ENCODE peak calls at places on chromosomes 1 and 21, in eight cellular contexts. One of them, this sample, is unnamed. For H4K20me1, the result is how much of the 10 kb centered on the place peaks cover.

GRCh38 chr1:183180634-183181056 is 5.4 kb upstream of the LAMC2 start:
- DNase-seq in neural progenitor cell: no peak
- DNase-seq in PC-3: peak
- DNase-seq in HCT116: no peak
- DNase-seq in GM23338: peak
- DNase-seq in hepatocyte: peak
- DNase-seq in MM.1S: no peak
- DNase-seq in SK-N-SH: peak
- DNase-seq in this sample: no peak

GRCh38 chr1:59061876-59062275 is 235.0 kb upstream of the FGGY start:
- DNase-seq in neural progenitor cell: no peak
- DNase-seq in SK-N-SH: no peak
- DNase-seq in HCT116: peak
- DNase-seq in GM23338: no peak
- DNase-seq in MM.1S: no peak
- DNase-seq in PC-3: peak
- DNase-seq in hepatocyte: peak
- DNase-seq in this sample: peak

GRCh38 chr1:4830756-4831155 is 176.3 kb downstream of the AJAP1 start:
- DNase-seq in MM.1S: no peak
- DNase-seq in hepatocyte: no peak
- DNase-seq in SK-N-SH: no peak
- DNase-seq in GM23338: no peak
- DNase-seq in PC-3: no peak
- DNase-seq in HCT116: no peak
- DNase-seq in neural progenitor cell: no peak
- DNase-seq in this sample: no peak

GRCh38 chr1:112143871-112144441 is 154.5 kb upstream of the KCND3 start:
- DNase-seq in PC-3: no peak
- DNase-seq in GM23338: no peak
- DNase-seq in neural progenitor cell: no peak
- DNase-seq in hepatocyte: no peak
- DNase-seq in SK-N-SH: no peak
- DNase-seq in HCT116: no peak
- DNase-seq in MM.1S: no peak
- DNase-seq in this sample: no peak

GRCh38 chr21:18384771-18385170 is 18.8 kb downstream of the TMPRSS15 start:
- DNase-seq in HCT116: no peak
- DNase-seq in neural progenitor cell: peak
- DNase-seq in PC-3: peak
- DNase-seq in MM.1S: peak
- DNase-seq in hepatocyte: peak
- DNase-seq in SK-N-SH: peak
- DNase-seq in GM23338: peak
- DNase-seq in this sample: peak

GRCh38 chr1:109625176-109625575 is 5.5 kb downstream of the AMPD2 start:
- DNase-seq in MM.1S: no peak
- DNase-seq in PC-3: no peak
- DNase-seq in SK-N-SH: peak
- DNase-seq in hepatocyte: no peak
- DNase-seq in HCT116: no peak
- DNase-seq in neural progenitor cell: no peak
- DNase-seq in GM23338: no peak
- DNase-seq in this sample: no peak

GRCh38 chr21:25496825-25497482 is 110.3 kb downstream of the MRPL39 start:
- DNase-seq in HCT116: no peak
- DNase-seq in PC-3: no peak
- DNase-seq in neural progenitor cell: no peak
- DNase-seq in SK-N-SH: no peak
- DNase-seq in MM.1S: no peak
- DNase-seq in GM23338: no peak
- DNase-seq in hepatocyte: no peak
- DNase-seq in this sample: no peak

GRCh38 chr1:162391790-162392563 is 10.4 kb downstream of the C1orf226 start:
- DNase-seq in HCT116: peak
- DNase-seq in hepatocyte: peak
- DNase-seq in MM.1S: peak
- DNase-seq in SK-N-SH: peak
- DNase-seq in neural progenitor cell: peak
- DNase-seq in PC-3: peak
- DNase-seq in GM23338: peak
- DNase-seq in this sample: peak

GRCh38 chr1:91754348-91754747 is 131.6 kb downstream of the TGFBR3 start:
- DNase-seq in hepatocyte: no peak
- DNase-seq in SK-N-SH: no peak
- DNase-seq in GM23338: no peak
- DNase-seq in HCT116: no peak
- DNase-seq in PC-3: peak
- DNase-seq in neural progenitor cell: no peak
- DNase-seq in MM.1S: no peak
- DNase-seq in this sample: no peak

GRCh38 chr1:64920936-64921589 is 45.3 kb downstream of the JAK1 start:
- DNase-seq in SK-N-SH: peak
- DNase-seq in neural progenitor cell: no peak
- DNase-seq in GM23338: no peak
- DNase-seq in hepatocyte: no peak
- DNase-seq in PC-3: peak
- DNase-seq in MM.1S: no peak
- DNase-seq in HCT116: no peak
- DNase-seq in this sample: no peak

GRCh38 chr1:67724928-67725560 is 40.0 kb downstream of the GADD45A start:
- DNase-seq in SK-N-SH: no peak
- DNase-seq in MM.1S: no peak
- DNase-seq in neural progenitor cell: no peak
- DNase-seq in HCT116: no peak
- DNase-seq in hepatocyte: no peak
- DNase-seq in PC-3: peak
- DNase-seq in GM23338: no peak
- DNase-seq in this sample: no peak

GRCh38 chr21:33890187-33890586 is 25.4 kb downstream of the ATP5PO start:
- DNase-seq in PC-3: no peak
- DNase-seq in hepatocyte: no peak
- DNase-seq in HCT116: no peak
- DNase-seq in MM.1S: no peak
- DNase-seq in SK-N-SH: no peak
- DNase-seq in GM23338: no peak
- DNase-seq in neural progenitor cell: no peak
- DNase-seq in this sample: no peak

GRCh38 chr1:85495556-85495955 is 30.6 kb upstream of the DDAH1 start:
- DNase-seq in hepatocyte: no peak
- DNase-seq in neural progenitor cell: no peak
- DNase-seq in PC-3: peak
- DNase-seq in SK-N-SH: no peak
- DNase-seq in GM23338: no peak
- DNase-seq in MM.1S: no peak
- DNase-seq in HCT116: peak
- DNase-seq in this sample: no peak

GRCh38 chr1:219661464-219662092 is 48.7 kb upstream of the ZC3H11B start:
- DNase-seq in SK-N-SH: no peak
- DNase-seq in GM23338: no peak
- DNase-seq in PC-3: peak
- DNase-seq in hepatocyte: no peak
- DNase-seq in HCT116: no peak
- DNase-seq in neural progenitor cell: no peak
- DNase-seq in MM.1S: no peak
- DNase-seq in this sample: no peak

GRCh38 chr21:34878501-34878900 is 170.6 kb downstream of the RUNX1 start:
- DNase-seq in neural progenitor cell: no peak
- DNase-seq in SK-N-SH: no peak
- DNase-seq in hepatocyte: no peak
- DNase-seq in PC-3: peak
- DNase-seq in HCT116: no peak
- DNase-seq in GM23338: no peak
- DNase-seq in MM.1S: no peak
- DNase-seq in this sample: no peak

GRCh38 chr21:25456672-25457071 is 150.6 kb downstream of the MRPL39 start:
- DNase-seq in HCT116: no peak
- DNase-seq in neural progenitor cell: no peak
- DNase-seq in GM23338: no peak
- DNase-seq in PC-3: peak
- DNase-seq in hepatocyte: no peak
- DNase-seq in MM.1S: no peak
- DNase-seq in SK-N-SH: no peak
- DNase-seq in this sample: no peak

DNA sequence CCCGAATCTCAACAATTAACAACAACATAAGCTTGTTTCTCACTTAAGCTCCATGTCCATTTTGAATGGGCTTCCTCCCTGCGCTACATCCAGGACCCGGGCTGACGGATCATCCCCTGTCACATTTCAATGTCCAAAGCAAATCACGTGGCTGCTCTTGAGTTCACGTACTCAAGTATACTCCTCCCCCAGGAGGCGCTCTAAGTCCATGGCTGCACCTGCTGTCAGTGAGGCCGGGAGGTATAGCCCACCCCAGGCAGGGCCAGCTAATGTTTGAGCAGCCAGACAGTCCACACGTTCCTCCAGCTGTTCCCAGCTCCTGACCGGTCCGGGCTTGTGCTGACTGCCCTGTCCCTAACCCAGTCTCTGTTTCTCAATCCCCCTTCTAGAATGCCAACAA is 220.8 kb downstream of the SLC35F3 start:
- DNase-seq in SK-N-SH: peak
- DNase-seq in PC-3: peak
- DNase-seq in MM.1S: peak
- DNase-seq in neural progenitor cell: peak
- DNase-seq in GM23338: peak
- DNase-seq in hepatocyte: peak
- DNase-seq in HCT116: no peak
- DNase-seq in this sample: peak
- TF ChIP-seq CTCF in SK-N-SH: peak
- TF ChIP-seq CTCF in PC-3: peak
- TF ChIP-seq CTCF in MM.1S: peak
- TF ChIP-seq CTCF in neural progenitor cell: peak
- TF ChIP-seq CTCF in GM23338: peak
- TF ChIP-seq CTCF in hepatocyte: peak
- TF ChIP-seq CTCF in HCT116: peak
- TF ChIP-seq CTCF in this sample: peak

DNA sequence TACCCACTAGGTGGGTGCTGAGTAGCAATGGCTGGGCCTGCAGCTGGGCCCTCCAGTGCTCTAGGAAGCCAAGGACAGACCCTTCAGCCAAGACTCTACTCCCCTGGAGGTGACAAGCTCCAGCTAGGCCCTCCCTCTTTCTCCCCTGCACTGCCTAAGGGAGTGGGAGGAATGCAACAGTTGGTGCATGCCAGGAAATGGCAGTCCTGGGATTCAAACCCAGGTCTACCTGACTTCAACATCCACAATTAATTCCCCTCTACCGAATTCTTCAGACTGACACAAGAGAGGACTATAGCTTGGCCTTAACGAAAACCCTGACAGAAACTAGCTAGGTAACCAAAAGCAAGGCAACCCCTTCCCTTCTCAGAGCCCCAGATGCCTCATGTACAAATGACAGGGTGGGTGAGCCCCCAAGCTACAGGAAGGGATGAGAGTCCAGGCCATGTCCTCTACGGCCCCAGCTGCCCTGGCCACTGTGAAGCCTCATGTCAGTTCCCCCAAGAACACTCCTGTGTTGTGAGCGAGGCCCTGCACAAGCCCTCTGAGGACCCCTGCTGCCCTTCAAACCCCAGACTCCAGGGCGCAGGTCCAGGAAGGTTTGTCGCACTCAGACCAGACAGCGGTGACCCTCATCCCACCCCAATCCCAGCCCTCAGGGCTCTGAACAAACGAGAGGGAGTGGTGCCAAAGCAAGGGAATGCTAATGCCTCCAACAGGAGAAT is 92.2 kb downstream of the MRPL37 start:
- DNase-seq in hepatocyte: no peak
- DNase-seq in neural progenitor cell: no peak
- DNase-seq in HCT116: no peak
- DNase-seq in MM.1S: no peak
- DNase-seq in SK-N-SH: no peak
- DNase-seq in PC-3: no peak
- DNase-seq in GM23338: no peak
- DNase-seq in this sample: no peak
- H4K20me1 ChIP-seq in hepatocyte: half or more
- H4K20me1 ChIP-seq in neural progenitor cell: half or more
- H4K20me1 ChIP-seq in HCT116: under half
- H4K20me1 ChIP-seq in MM.1S: under half
- H4K20me1 ChIP-seq in SK-N-SH: under half
- H4K20me1 ChIP-seq in PC-3: under half
- H4K20me1 ChIP-seq in GM23338: under half
- H4K20me1 ChIP-seq in this sample: under half

GRCh38 chr1:207245124-207245523 is 76.4 kb upstream of the CD55 start:
- DNase-seq in hepatocyte: no peak
- DNase-seq in HCT116: no peak
- DNase-seq in SK-N-SH: no peak
- DNase-seq in GM23338: no peak
- DNase-seq in neural progenitor cell: no peak
- DNase-seq in PC-3: no peak
- DNase-seq in MM.1S: no peak
- DNase-seq in this sample: no peak

GRCh38 chr1:207241164-207241934 is 80.1 kb upstream of the CD55 start:
- DNase-seq in SK-N-SH: no peak
- DNase-seq in hepatocyte: peak
- DNase-seq in HCT116: no peak
- DNase-seq in MM.1S: no peak
- DNase-seq in GM23338: peak
- DNase-seq in PC-3: no peak
- DNase-seq in neural progenitor cell: no peak
- DNase-seq in this sample: no peak

GRCh38 chr1:207243756-207244408 is 77.6 kb upstream of the CD55 start:
- DNase-seq in MM.1S: no peak
- DNase-seq in SK-N-SH: no peak
- DNase-seq in neural progenitor cell: no peak
- DNase-seq in HCT116: no peak
- DNase-seq in GM23338: no peak
- DNase-seq in hepatocyte: no peak
- DNase-seq in PC-3: no peak
- DNase-seq in this sample: no peak

GRCh38 chr1:207244409-207244801 is 77.1 kb upstream of the CD55 start:
- DNase-seq in MM.1S: no peak
- DNase-seq in GM23338: no peak
- DNase-seq in SK-N-SH: no peak
- DNase-seq in hepatocyte: peak
- DNase-seq in HCT116: no peak
- DNase-seq in PC-3: no peak
- DNase-seq in neural progenitor cell: no peak
- DNase-seq in this sample: no peak

DNA sequence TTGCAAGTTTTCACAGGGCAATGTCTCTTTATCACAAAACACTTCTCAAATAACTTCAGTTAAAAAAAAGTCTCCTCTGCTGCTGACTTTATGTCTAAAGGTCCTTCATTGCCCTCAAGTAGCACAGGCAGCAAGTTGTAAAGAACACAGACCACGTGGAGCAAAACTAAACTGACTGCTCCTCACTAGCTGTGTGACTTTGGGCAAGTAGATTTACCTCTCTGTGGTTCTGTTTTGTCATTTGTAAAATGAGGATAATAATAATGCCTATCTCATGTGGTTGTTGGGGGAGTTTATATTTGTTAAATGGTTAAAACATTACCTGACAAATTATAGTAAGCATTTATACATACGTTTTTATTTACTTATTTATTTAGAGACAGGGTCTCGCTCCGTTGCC is 78.6 kb upstream of the CD55 start:
- DNase-seq in neural progenitor cell: no peak
- DNase-seq in hepatocyte: no peak
- DNase-seq in GM23338: no peak
- DNase-seq in HCT116: no peak
- DNase-seq in PC-3: no peak
- DNase-seq in SK-N-SH: no peak
- DNase-seq in MM.1S: no peak
- DNase-seq in this sample: no peak
- TF ChIP-seq EZH2phosphoT487 in neural progenitor cell: no peak
- TF ChIP-seq EZH2phosphoT487 in hepatocyte: no peak
- TF ChIP-seq EZH2phosphoT487 in GM23338: no peak
- TF ChIP-seq EZH2phosphoT487 in HCT116: no peak
- TF ChIP-seq EZH2phosphoT487 in PC-3: no peak
- TF ChIP-seq EZH2phosphoT487 in SK-N-SH: no peak
- TF ChIP-seq EZH2phosphoT487 in MM.1S: no peak
- TF ChIP-seq EZH2phosphoT487 in this sample: no peak

GRCh38 chr1:225004396-225004795 is 74.9 kb downstream of the DNAH14 start:
- DNase-seq in PC-3: peak
- DNase-seq in HCT116: no peak
- DNase-seq in SK-N-SH: peak
- DNase-seq in neural progenitor cell: no peak
- DNase-seq in GM23338: peak
- DNase-seq in hepatocyte: no peak
- DNase-seq in MM.1S: no peak
- DNase-seq in this sample: no peak
- TF ChIP-seq CTCF in PC-3: peak
- TF ChIP-seq CTCF in HCT116: peak
- TF ChIP-seq CTCF in SK-N-SH: peak
- TF ChIP-seq CTCF in neural progenitor cell: peak
- TF ChIP-seq CTCF in GM23338: peak
- TF ChIP-seq CTCF in hepatocyte: no peak
- TF ChIP-seq CTCF in MM.1S: peak
- TF ChIP-seq CTCF in this sample: peak